ENCODE peak calls at places on chromosomes 4 and X, in six cellular contexts. V is HepG2, A is GM12892, H is SK-N-SH, E is K562, N is GM12878. M is an unnamed sample.

GRCh38 chrX:53606456-53606855 is 80.1 kb downstream of the HUWE1 start:
- DNase-seq in V (no peak), A (no peak), H (no peak), E (no peak), N (no peak), M (no peak)

GRCh38 chr4:77157859-77158486 is 966 bp downstream of the CCNG2 start:
- DNase-seq in V (peak), A (peak), H (peak), E (peak), N (peak), M (peak)

GRCh38 chr4:123055943-123056342 is 133.5 kb upstream of the NUDT6 start:
- DNase-seq in V (no peak), A (no peak), H (no peak), E (no peak), N (no peak), M (no peak)

GRCh38 chr4:77372375-77372774 is 215.4 kb downstream of the CCNG2 start:
- DNase-seq in V (no peak), A (no peak), H (no peak), E (no peak), N (no peak), M (no peak)

GRCh38 chrX:48957477-48957826 is at the start of gene OTUD5:
- DNase-seq in V (peak), A (peak), H (peak), E (peak), N (no peak), M (peak)

GRCh38 chr4:26204911-26205368 is 115.9 kb upstream of the RBPJ start:
- DNase-seq in V (no peak), A (no peak), H (no peak), E (no peak), N (no peak), M (no peak)

GRCh38 chrX:135484636-135485289 is 35.7 kb upstream of the INTS6L start:
- DNase-seq in V (peak), A (no peak), H (peak), E (peak), N (no peak), M (no peak)

GRCh38 chrX:3679669-3680068 is 33.8 kb downstream of the PRKX start:
- DNase-seq in V (no peak), A (no peak), H (no peak), E (no peak), N (no peak), M (no peak)

GRCh38 chr4:59553739-59554126 is 1646.4 kb upstream of the ADGRL3 start:
- DNase-seq in V (no peak), A (no peak), H (no peak), E (no peak), N (no peak), M (no peak)

GRCh38 chr4:54091637-54092404 is 8.1 kb upstream of the GSX2 start:
- DNase-seq in V (peak), A (peak), H (peak), E (peak), N (peak), M (no peak)

GRCh38 chr4:142645478-142646108 is 200.5 kb downstream of the INPP4B start:
- DNase-seq in V (no peak), A (no peak), H (no peak), E (no peak), N (no peak), M (no peak)

GRCh38 chrX:150874448-150874847 is 24.0 kb downstream of the CD99L2 start:
- DNase-seq in V (no peak), A (no peak), H (no peak), E (no peak), N (no peak), M (no peak)

GRCh38 chr4:41714601-41715000 is 33.9 kb downstream of the PHOX2B start:
- DNase-seq in V (no peak), A (no peak), H (no peak), E (no peak), N (no peak), M (no peak)

GRCh38 chr4:29900336-29900735 is 819.8 kb upstream of the PCDH7 start:
- DNase-seq in V (no peak), A (no peak), H (no peak), E (no peak), N (no peak), M (no peak)

GRCh38 chr4:27270435-27270834 is 409.8 kb downstream of the STIM2 start:
- DNase-seq in V (peak), A (no peak), H (no peak), E (no peak), N (no peak), M (no peak)

GRCh38 chrX:132004728-132005127 is 18.4 kb upstream of the STK26 start:
- DNase-seq in V (no peak), A (no peak), H (no peak), E (peak), N (no peak), M (no peak)

GRCh38 chrX:153782324-153782723 is 1.5 kb downstream of the SRPK3 start:
- DNase-seq in V (no peak), A (no peak), H (no peak), E (peak), N (no peak), M (no peak)

GRCh38 chr4:66575024-66575696 is 904.9 kb upstream of the EPHA5 start:
- DNase-seq in V (peak), A (no peak), H (no peak), E (no peak), N (no peak), M (no peak)

GRCh38 chr4:65943076-65943475 is 272.8 kb upstream of the EPHA5 start:
- DNase-seq in V (peak), A (no peak), H (no peak), E (no peak), N (no peak), M (no peak)

GRCh38 chr4:145293658-145294057 is 113.3 kb upstream of the OTUD4 start:
- DNase-seq in V (no peak), A (no peak), H (no peak), E (no peak), N (no peak), M (no peak)

GRCh38 chrX:77160301-77160700 is 286.9 kb upstream of the FGF16 start:
- DNase-seq in V (no peak), A (no peak), H (no peak), E (no peak), N (no peak), M (no peak)

GRCh38 chrX:130296743-130297142 is 28.0 kb upstream of the ZNF280C start:
- DNase-seq in V (no peak), A (no peak), H (no peak), E (no peak), N (no peak), M (no peak)

GRCh38 chrX:29665532-29665931 is 549.8 kb upstream of the MAGEB2 start:
- DNase-seq in V (no peak), A (no peak), H (no peak), E (no peak), N (no peak), M (no peak)

GRCh38 chrX:130084651-130085237 is 25.6 kb downstream of the ELF4 start:
- DNase-seq in V (no peak), A (no peak), H (no peak), E (no peak), N (peak), M (no peak)

GRCh38 chrX:120308959-120309872 is 2.0 kb downstream of the TMEM255A start:
- DNase-seq in V (peak), A (peak), H (peak), E (no peak), N (peak), M (no peak)

GRCh38 chr4:1523907-1524636 is 117.8 kb upstream of the NKX1-1 start:
- DNase-seq in V (no peak), A (no peak), H (no peak), E (no peak), N (no peak), M (no peak)

GRCh38 chrX:6679988-6680387 is 145.1 kb upstream of the VCX3A start:
- DNase-seq in V (no peak), A (no peak), H (no peak), E (no peak), N (no peak), M (no peak)

GRCh38 chr4:533318-534100 is 34.5 kb downstream of the PIGG start:
- DNase-seq in V (no peak), A (no peak), H (no peak), E (no peak), N (no peak), M (no peak)

GRCh38 chr4:8695237-8696219 is 103.0 kb downstream of the CPZ start:
- DNase-seq in V (no peak), A (no peak), H (no peak), E (no peak), N (no peak), M (no peak)

GRCh38 chr4:44157611-44158277 is 290.9 kb downstream of the KCTD8 start:
- DNase-seq in V (peak), A (no peak), H (no peak), E (no peak), N (no peak), M (no peak)

GRCh38 chr4:105147226-105148151 is 813 bp downstream of the TET2 start:
- DNase-seq in V (peak), A (no peak), H (peak), E (peak), N (no peak), M (no peak)

DNA sequence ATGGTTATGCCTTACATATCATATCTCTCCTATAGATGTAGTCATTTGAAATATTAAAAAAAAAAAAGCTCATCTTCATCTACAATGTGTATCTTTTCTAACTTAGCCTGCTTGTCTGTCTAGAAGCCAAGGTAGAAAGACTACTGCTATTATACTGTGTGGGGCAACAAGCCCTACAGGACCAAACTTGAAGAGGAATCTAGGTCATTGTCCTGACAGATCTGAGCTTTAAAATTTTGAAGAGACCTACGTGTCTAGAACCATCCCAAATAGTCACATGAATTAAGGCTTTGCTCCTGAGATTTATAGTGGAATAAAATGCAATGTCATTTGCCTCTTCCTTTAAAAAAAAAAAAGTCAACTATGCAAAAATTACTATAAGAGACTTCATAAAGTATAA is 95.8 kb downstream of the PALLD start:
- DNase-seq in V (no peak), A (no peak), H (no peak), E (no peak), N (no peak), M (no peak)
- TF ChIP-seq TAF1 in V (no peak), A (no peak), H (no peak), E (no peak), N (no peak), M (no peak)

GRCh38 chr4:163556169-163556568 is 61.7 kb downstream of the TMA16 start:
- DNase-seq in V (no peak), A (no peak), H (no peak), E (no peak), N (no peak), M (no peak)
- TF ChIP-seq TAF1 in V (no peak), A (no peak), H (no peak), E (no peak), N (no peak), M (no peak)

DNA sequence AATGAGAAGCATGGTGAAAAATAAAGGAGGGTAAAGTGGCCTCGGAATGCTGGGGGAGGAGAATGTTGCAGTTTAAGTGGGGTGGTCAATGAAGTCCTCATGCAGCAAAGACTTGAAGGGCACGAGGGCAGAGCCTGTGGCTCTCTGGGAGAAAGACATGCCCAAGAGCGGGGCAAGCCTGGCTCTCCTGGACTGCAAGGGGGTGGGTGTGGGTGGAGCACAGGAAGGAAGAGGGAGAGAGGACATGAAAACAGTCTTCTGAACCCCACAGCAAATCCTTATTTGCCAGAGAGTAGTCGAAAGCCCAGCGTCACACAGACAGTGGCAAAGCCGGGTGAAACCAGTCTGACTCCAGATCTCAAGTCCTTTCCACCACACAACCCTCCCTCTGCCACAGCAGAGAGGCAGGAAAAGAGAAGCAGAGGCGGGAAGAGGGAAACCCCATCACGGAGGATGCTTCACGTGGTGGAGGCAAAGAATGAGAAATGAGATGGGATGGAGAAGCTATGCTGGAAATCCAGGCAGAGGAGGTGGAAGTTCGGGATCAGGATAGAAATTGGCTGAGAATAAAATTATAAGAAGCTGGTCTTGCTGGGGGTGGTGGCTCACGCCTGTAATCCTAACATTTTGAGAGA is 48.5 kb downstream of the RAB33B start:
- DNase-seq in V (no peak), A (no peak), H (no peak), E (no peak), N (no peak), M (no peak)
- TF ChIP-seq TAF1 in V (no peak), A (no peak), H (no peak), E (no peak), N (no peak), M (no peak)

DNA sequence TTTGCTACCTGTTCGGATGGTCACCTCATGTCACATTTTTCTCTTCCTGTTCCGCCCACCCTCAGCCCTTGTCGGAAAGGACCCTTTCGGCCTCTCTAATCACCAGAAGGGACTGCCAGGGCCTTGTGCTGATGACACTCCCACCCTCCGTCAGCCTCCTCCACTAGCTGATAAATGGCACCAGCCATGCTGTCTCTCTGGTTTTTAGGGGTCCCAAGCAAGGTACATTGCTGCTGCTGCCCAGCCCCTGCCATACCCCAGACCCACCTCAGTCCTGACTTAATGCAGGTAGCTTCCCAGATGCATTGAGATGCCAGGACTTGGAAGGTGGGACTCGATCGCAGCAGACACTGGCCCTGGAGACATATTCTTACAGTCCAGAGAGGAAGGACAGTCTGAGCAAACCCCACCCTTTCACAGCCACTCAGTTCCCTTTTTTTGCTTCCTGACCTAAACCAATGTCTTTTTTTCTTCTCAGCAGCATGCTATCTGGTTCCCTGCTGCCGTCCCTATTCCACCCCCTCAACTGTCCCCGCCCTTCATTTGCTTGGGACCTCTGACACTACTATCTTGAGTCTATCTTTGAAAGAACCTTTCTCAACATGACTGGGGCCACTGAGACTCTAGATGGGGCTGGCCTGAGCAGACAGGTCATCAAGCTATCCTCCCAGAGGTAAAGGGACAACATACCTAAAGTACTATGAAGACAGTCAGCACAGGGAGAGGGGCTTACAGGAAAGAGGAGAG is at the start of gene BTK:
- DNase-seq in V (no peak), A (no peak), H (no peak), E (peak), N (peak), M (no peak)
- TF ChIP-seq TAF1 in V (no peak), A (peak), H (no peak), E (peak), N (peak), M (peak)

GRCh38 chr4:100492129-100492528 is 25.7 kb downstream of the EMCN start:
- DNase-seq in V (no peak), A (no peak), H (no peak), E (no peak), N (no peak), M (no peak)

GRCh38 chr4:100494166-100494565 is 23.7 kb downstream of the EMCN start:
- DNase-seq in V (no peak), A (no peak), H (no peak), E (no peak), N (no peak), M (no peak)

GRCh38 chr4:100493756-100494155 is 24.1 kb downstream of the EMCN start:
- DNase-seq in V (no peak), A (no peak), H (no peak), E (no peak), N (no peak), M (no peak)

GRCh38 chr4:100495074-100495473 is 22.7 kb downstream of the EMCN start:
- DNase-seq in V (no peak), A (no peak), H (no peak), E (no peak), N (no peak), M (no peak)

DNA sequence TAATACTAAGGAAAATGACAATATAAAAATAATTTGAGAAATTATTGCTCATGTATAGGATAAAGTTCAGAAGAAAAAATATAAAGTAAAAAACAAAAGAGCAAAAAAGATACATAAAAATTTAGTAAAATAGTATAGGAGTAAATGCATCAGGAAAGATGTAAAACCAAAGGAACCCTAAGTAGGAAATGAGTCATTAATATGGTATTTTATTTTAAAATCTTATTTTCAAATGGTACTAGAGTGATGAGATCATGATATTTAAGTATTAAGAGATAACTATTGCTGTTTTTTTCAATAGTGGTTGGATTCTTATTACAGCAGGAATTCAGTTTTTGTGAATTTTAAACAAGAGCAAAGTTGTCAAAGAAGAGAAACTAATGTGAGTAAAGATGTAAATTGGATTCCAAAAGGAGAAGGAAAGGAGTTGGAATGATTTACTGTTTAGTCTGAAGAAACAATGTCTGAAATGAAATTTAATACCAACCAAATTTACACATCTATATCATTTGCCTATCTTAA is 20.0 kb downstream of the EMCN start:
- DNase-seq in V (no peak), A (no peak), H (no peak), E (no peak), N (no peak), M (no peak)
- TF ChIP-seq TAF1 in V (no peak), A (no peak), H (no peak), E (no peak), N (no peak), M (no peak)

M was measured in GM12891.